ENCODE peak calls at places on chromosomes 16 and 17, in ten cellular contexts. B is spleen, T is upper lobe of left lung, Y is transverse colon, W is HCT116, H is suprapubic skin, E is esophagus muscularis mucosa, V is breast epithelium, U is H1, I is sigmoid colon. Q is an unnamed sample.

GRCh38 chr16:19114359-19115147 is 789 bp downstream of the ITPRIPL2 start:
- DNase-seq in U (peak; percentile 87), E (no peak), W (no peak), T (peak; percentile 69), B (peak; percentile 83), Y (peak; percentile 69), I (peak; percentile 87), V (peak; percentile 68), H (peak; percentile 89), Q (peak; percentile 55)

GRCh38 chr17:83104577-83105505 is 25.4 kb downstream of the METRNL start:
- DNase-seq in H (no peak), B (no peak), W (no peak), V (no peak), T (no peak), E (no peak), U (no peak), Y (no peak), I (no peak), Q (no peak)

GRCh38 chr16:22397459-22397858 is 23.0 kb upstream of the CDR2 start:
- DNase-seq in U (no peak), E (no peak), V (peak; percentile 64), B (no peak), W (no peak), H (no peak), I (no peak), T (peak; percentile 32), Y (no peak), Q (no peak)

GRCh38 chr17:28570716-28571254 is 539 bp downstream of the PIGS start:
- DNase-seq in B (peak; percentile 89), V (peak; percentile 33), W (no peak), T (peak; percentile 64), H (no peak), E (no peak), I (peak; percentile 73), U (peak; percentile 63), Y (peak; percentile 53), Q (peak; percentile 55)

GRCh38 chr17:67422887-67423286 is 45.8 kb downstream of the PITPNC1 start:
- DNase-seq in H (no peak), B (no peak), Y (peak; percentile 32), V (no peak), E (no peak), T (no peak), W (peak; percentile 52), U (no peak), I (no peak), Q (no peak)

GRCh38 chr16:559411-560207 is 585 bp upstream of the PRR35 start:
- DNase-seq in W (no peak), B (no peak), E (no peak), I (no peak), Y (no peak), H (no peak), T (no peak), V (no peak), U (no peak), Q (no peak)

GRCh38 chr16:29820271-29820701 is at the start of gene MVP:
- DNase-seq in B (peak; percentile 92), W (no peak), U (peak; percentile 39), I (peak; percentile 89), H (no peak), V (no peak), Y (peak; percentile 87), T (peak; percentile 92), E (no peak), Q (peak; percentile 63)

GRCh38 chr17:47295874-47296255 is 27.9 kb upstream of the EFCAB13 start:
- DNase-seq in B (no peak), T (no peak), E (no peak), U (no peak), V (no peak), Y (no peak), W (no peak), H (no peak), I (no peak), Q (no peak)

GRCh38 chr16:14070877-14071575 is at the start of gene MRTFB:
- DNase-seq in B (peak; percentile 92), E (no peak), I (peak; percentile 83), U (peak; percentile 94), Y (peak; percentile 86), V (peak; percentile 70), T (peak; percentile 79), W (peak; percentile 55), H (peak; percentile 85), Q (peak; percentile 77)

GRCh38 chr17:70171159-70171558 is 1.8 kb downstream of the KCNJ2 start:
- DNase-seq in W (no peak), H (no peak), I (no peak), E (no peak), V (no peak), T (peak; percentile 24), Y (no peak), B (no peak), U (no peak), Q (no peak)

GRCh38 chr17:56141046-56141839 is 12.0 kb upstream of the ANKFN1 start:
- DNase-seq in V (no peak), T (no peak), U (no peak), E (no peak), B (no peak), W (no peak), Y (no peak), I (no peak), H (no peak), Q (no peak)

GRCh38 chr16:56848955-56849689 is 15.9 kb upstream of the SLC12A3 start:
- DNase-seq in U (no peak), B (no peak), I (no peak), Y (no peak), T (no peak), V (no peak), H (no peak), E (no peak), W (no peak), Q (no peak)

GRCh38 chr16:80974649-80975376 is 31.9 kb downstream of the CMC2 start:
- DNase-seq in T (no peak), B (no peak), Y (no peak), H (no peak), W (peak; percentile 12), V (no peak), U (no peak), E (no peak), I (no peak), Q (no peak)

GRCh38 chr16:70685061-70685937 is 554 bp downstream of the MTSS2 start:
- DNase-seq in H (no peak), T (no peak), U (no peak), Y (no peak), W (no peak), E (no peak), V (no peak), B (peak; percentile 75), I (no peak), Q (no peak)
- TF ChIP-seq POLR2AphosphoS5 in H (no peak), T (no peak), U (no peak), Y (no peak), W (no peak), E (no peak), V (no peak), B (no peak), I (no peak), Q (no peak)

DNA sequence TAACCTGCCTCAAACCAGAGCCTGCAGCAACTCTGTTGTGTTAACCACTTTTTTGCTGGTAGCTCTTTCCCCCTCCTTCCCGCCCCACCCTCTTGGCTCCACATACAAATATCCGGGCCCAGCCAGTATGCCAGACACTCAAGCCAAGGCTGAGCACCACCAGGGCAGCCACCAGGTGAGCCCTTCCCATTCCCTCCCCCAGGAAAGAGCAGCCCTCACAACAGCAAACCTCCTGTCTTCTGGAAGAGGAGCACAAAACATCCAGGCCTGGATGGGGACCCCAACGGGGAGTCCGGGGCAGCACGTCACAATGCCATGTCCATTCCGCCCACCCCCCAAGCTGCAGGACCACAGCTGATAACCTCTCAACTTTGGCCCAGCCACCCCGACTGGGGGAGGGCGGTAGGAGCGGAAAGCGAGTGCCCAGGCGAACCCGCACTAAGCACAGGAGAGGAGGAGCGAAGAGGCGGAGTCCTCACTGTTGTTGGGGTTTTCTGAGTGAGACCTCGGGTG is 757 bp downstream of the ORMDL3 start:
- DNase-seq in T (peak; percentile 80), W (no peak), V (peak; percentile 26), E (no peak), U (no peak), I (peak; percentile 75), H (no peak), Y (peak; percentile 60), B (peak; percentile 89), Q (no peak)
- TF ChIP-seq POLR2A in T (peak; percentile 48), W (no peak), V (no peak), E (no peak), U (no peak), I (no peak), H (no peak), Y (no peak), B (no peak), Q (no peak)

GRCh38 chr17:7014995-7015586 is 2.7 kb downstream of the RNASEK start:
- DNase-seq in V (no peak), U (no peak), E (no peak), Y (peak; percentile 49), I (no peak), H (peak; percentile 93), W (no peak), T (peak; percentile 49), B (no peak), Q (no peak)
- TF ChIP-seq CTCF in V (no peak), U (no peak), E (no peak), Y (no peak), I (no peak), H (no peak), W (no peak), T (no peak), B (no peak), Q (no peak)

GRCh38 chr16:31193874-31194273 is 8.7 kb downstream of the PYCARD start:
- DNase-seq in W (no peak), T (no peak), I (no peak), E (no peak), H (no peak), U (no peak), V (no peak), B (no peak), Y (no peak), Q (no peak)

GRCh38 chr16:31196324-31197088 is 6.1 kb downstream of the PYCARD start:
- DNase-seq in Y (no peak), V (no peak), W (no peak), I (no peak), B (peak; percentile 77), T (peak; percentile 41), H (no peak), E (no peak), U (no peak), Q (no peak)

GRCh38 chr16:31191697-31192428 is 10.7 kb downstream of the PYCARD start:
- DNase-seq in B (peak; percentile 15), I (no peak), E (no peak), V (no peak), Y (no peak), W (no peak), H (no peak), T (no peak), U (no peak), Q (no peak)

GRCh38 chr16:31192856-31193642 is 9.5 kb downstream of the PYCARD start:
- DNase-seq in E (no peak), T (no peak), I (no peak), B (peak; percentile 12), H (no peak), Y (no peak), V (no peak), U (no peak), W (no peak), Q (no peak)

DNA sequence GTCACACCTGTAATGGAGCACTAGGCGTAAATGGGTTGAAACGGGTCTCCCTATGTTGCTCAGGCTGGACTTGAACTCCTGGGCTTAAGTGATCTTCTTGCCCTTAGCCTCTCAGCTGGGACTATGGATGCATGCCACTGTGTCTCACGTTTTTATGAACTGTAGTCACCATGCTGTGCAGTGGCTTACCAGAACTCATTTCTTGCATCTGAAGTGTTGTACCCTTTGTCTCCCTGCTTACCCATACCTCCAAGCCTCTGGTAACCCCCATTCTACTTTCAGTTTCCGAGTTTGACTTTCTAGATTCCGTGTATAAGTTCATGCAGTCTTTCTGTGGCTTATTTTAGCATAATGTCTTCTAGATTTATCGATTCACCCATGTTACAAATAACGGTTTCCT is 7.7 kb downstream of the PYCARD start:
- DNase-seq in Y (no peak), V (no peak), B (peak; percentile 21), T (no peak), E (no peak), I (no peak), U (no peak), H (no peak), W (no peak), Q (no peak)
- TF ChIP-seq POLR2AphosphoS5 in Y (no peak), V (no peak), B (peak; percentile 53), T (no peak), E (no peak), I (no peak), U (peak; percentile 91), H (no peak), W (no peak), Q (no peak)